ENCODE peak calls at places on chromosomes 6 and 20, in five cellular contexts. E is substantia nigra, Q is adrenal gland, F is brain microvascular endothelial cell, M is fibroblast of lung. L is an unnamed sample.

GRCh38 chr6:22247916-22248482 is 48.8 kb downstream of the PRL start:
- DNase-seq in M (peak; percentile 33), F (no peak), Q (no peak), E (no peak), L (no peak)

GRCh38 chr20:13302647-13303425 is 81.8 kb downstream of the ISM1 start:
- DNase-seq in Q (peak; percentile 38), E (no peak), M (no peak), F (peak; percentile 10), L (peak; percentile 27)

GRCh38 chr6:32401564-32401963 is 5.4 kb downstream of the BTNL2 start:
- DNase-seq in F (no peak), M (no peak), Q (no peak), E (no peak), L (no peak)

GRCh38 chr6:90472716-90473115 is 114.2 kb downstream of the MAP3K7 start:
- DNase-seq in M (no peak), E (no peak), F (no peak), Q (no peak), L (no peak)

GRCh38 chr6:140857734-140858380 is 1274.9 kb upstream of the GJE1 start:
- DNase-seq in E (no peak), Q (no peak), M (peak; percentile 90), F (peak; percentile 88), L (no peak)

GRCh38 chr6:28330033-28330432 is 5.9 kb downstream of the ZSCAN31 start:
- DNase-seq in M (no peak), Q (no peak), E (no peak), F (no peak), L (no peak)

GRCh38 chr6:70673601-70674000 is 5.9 kb downstream of the SMAP1 start:
- DNase-seq in F (peak; percentile 56), Q (no peak), M (peak; percentile 59), E (no peak), L (no peak)

GRCh38 chr20:41072099-41072798 is 43.6 kb downstream of the TOP1 start:
- DNase-seq in M (peak; percentile 91), Q (peak; percentile 58), F (peak; percentile 79), E (no peak), L (peak; percentile 22)

GRCh38 chr6:12485226-12485764 is 195.1 kb downstream of the EDN1 start:
- DNase-seq in M (no peak), E (no peak), F (no peak), Q (no peak), L (no peak)

DNA sequence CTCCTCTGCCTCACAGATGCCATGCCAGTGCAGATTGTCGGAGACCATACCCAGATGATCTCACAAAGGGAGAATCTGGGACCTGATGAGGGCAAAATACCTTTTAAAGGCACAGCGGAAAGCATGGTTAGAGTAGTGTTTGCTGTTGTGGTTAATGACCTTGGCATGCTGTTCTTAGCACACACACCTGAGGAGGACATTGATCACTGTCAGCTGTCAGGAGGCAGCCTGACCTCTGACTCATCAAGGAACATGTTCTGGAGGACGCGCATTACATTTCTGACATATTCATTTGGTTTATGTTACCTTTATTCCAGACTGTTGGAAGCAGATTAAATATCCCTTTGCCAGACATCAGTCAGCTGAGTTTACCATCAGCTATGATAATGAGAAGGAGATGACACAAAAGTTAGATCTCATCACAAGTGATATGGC is 57.1 kb downstream of the GOPC start:
- DNase-seq in Q (no peak), M (peak; percentile 76), F (no peak), E (no peak), L (no peak)
- H3K27ac ChIP-seq in Q (no peak overlapping the region), M (no peak overlapping the region), F (no peak overlapping the region), E (no peak overlapping the region), L (no peak overlapping the region)

DNA sequence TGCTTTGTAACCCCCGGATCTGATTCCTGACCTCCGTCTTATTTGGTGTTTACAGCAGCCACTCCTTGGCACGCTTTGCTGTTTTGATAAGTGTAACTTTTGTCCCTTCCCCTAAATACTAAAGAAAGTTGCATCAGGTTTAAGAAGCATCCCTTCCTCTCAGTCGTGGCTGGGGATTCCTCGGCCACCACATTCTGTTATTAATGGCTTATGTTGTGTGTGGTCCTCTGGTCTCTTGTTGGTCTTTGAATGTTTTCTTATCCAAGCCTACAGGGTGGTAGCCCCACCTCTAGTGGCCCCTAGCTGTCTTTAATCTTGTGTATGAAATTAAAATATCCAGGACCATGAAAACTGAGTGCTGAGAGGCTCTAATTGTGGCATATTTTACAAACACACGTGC is 37.5 kb upstream of the FNDC1 start:
- DNase-seq in F (no peak), Q (no peak), E (no peak), M (no peak), L (no peak)
- H3K27ac ChIP-seq in F (no peak overlapping the region), Q (no peak overlapping the region), E (no peak overlapping the region), M (no peak overlapping the region), L (no peak overlapping the region)

DNA sequence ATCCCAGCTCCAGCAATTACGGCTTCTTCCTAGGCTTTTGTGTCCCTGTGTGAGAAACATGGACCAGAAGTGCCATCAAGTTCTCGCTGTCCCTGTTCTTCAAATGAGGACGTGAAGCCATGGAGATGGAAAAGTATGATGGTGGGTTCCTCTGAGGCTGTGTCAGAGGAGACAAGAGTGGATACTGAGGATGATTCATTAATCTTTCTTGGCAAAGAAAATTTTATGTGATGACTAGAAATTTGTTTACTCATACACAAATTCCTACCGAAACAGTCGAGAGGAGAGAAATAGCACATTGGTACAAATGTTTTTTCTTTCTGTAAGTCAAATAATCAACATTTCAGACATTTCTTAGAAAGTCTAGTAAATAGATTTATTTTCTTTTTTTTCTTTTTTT is 35.0 kb upstream of the PNRC1 start:
- DNase-seq in F (no peak), Q (no peak), M (no peak), E (no peak), L (no peak)
- H3K27ac ChIP-seq in F (no peak overlapping the region), Q (no peak overlapping the region), M (no peak overlapping the region), E (no peak overlapping the region), L (no peak overlapping the region)

GRCh38 chr6:163352966-163353365 is 61.6 kb upstream of the QKI start:
- DNase-seq in F (no peak), E (no peak), Q (no peak), M (no peak), L (no peak)
- H3K27ac ChIP-seq in F (no peak overlapping the region), E (peak overlapping the region; percentile 100), Q (no peak overlapping the region), M (no peak overlapping the region), L (no peak overlapping the region)

DNA sequence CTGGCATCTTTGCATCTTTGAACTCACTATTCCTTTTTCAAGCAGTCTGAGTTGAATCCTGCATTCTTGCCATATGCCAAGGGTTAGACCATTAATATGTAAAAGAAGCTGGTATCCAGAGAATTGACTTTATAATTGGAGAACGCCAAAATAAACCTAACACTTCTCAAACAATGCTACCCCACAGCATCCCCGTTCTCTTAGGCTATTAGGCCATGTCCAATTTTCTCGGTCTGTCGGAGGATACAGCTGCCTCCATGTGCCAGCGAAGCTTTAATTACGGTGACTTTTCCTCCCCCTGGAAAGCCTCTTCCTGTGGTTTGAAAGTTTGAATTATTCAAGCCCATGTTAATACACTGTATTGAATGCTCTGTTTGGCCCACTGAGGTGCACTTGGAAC is 60.6 kb downstream of the HS3ST5 start:
- DNase-seq in M (no peak), F (no peak), E (no peak), Q (no peak), L (no peak)
- H3K27ac ChIP-seq in M (no peak overlapping the region), F (no peak overlapping the region), E (no peak overlapping the region), Q (no peak overlapping the region), L (no peak overlapping the region)

GRCh38 chr6:4944325-4944724 is 59.5 kb downstream of the RPP40 start:
- DNase-seq in Q (no peak), E (no peak), F (no peak), M (no peak), L (no peak)
- H3K27ac ChIP-seq in Q (no peak overlapping the region), E (no peak overlapping the region), F (no peak overlapping the region), M (no peak overlapping the region), L (no peak overlapping the region)

DNA sequence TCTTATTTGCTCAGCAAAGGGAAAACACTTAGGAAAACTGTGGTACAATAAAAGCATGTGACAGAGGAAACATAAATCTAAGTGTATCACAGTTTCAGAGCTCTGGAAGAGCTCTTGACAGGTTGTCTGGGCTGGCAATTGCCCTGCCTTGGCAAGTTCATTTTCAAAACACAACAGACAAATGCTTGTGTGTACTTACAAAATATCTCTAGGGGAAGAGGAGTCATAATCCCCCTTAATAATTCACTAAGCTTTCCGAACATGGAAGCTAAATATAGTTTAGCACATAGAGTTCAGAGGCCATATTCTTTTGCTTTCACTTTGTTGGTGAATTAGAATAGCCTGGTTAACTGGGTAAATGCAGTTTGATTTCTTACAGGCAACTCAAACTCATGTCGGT is 211.6 kb upstream of the THEMIS start:
- DNase-seq in E (no peak), M (no peak), Q (no peak), F (no peak), L (no peak)
- H3K27ac ChIP-seq in E (peak overlapping the region; percentile 35), M (peak overlapping the region; percentile 6), Q (no peak overlapping the region), F (no peak overlapping the region), L (no peak overlapping the region)

DNA sequence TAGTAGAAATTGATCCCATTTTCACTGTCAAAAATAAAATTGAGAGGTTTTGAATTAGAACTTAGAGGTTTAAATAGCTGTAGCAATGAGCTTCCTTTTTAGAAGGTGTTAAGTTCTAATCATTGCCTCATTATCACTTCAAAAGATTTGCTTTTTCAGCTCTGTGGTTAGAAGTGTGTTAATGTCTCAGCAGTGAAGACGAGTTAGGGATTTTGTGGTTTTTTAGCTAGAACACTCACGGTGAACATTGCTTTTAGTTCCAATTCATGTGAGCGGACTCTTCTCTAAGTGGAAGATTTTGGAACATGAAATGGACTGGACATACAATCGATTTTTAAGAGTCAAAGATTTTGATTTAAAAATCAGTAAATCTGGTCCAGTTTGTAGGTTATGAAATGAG is 12.7 kb upstream of the IFNGR1 start:
- DNase-seq in M (no peak), E (no peak), Q (no peak), F (no peak), L (no peak)
- H3K27ac ChIP-seq in M (no peak overlapping the region), E (no peak overlapping the region), Q (no peak overlapping the region), F (no peak overlapping the region), L (no peak overlapping the region)

GRCh38 chr20:35317416-35317815 is 25.2 kb upstream of the FAM83C start:
- DNase-seq in E (no peak), Q (no peak), F (no peak), M (peak; percentile 40), L (no peak)
- H3K27ac ChIP-seq in E (no peak overlapping the region), Q (no peak overlapping the region), F (peak overlapping the region; percentile 99), M (peak overlapping the region; percentile 79), L (no peak overlapping the region)

GRCh38 chr6:44133981-44134711 is 6.8 kb downstream of the TMEM63B start:
- DNase-seq in M (no peak), Q (no peak), F (no peak), E (no peak), L (no peak)

GRCh38 chr6:44138717-44139350 is 11.5 kb downstream of the TMEM63B start:
- DNase-seq in M (no peak), Q (no peak), F (no peak), E (no peak), L (no peak)

GRCh38 chr6:44133003-44133931 is 5.9 kb downstream of the TMEM63B start:
- DNase-seq in Q (peak; percentile 45), M (peak; percentile 13), E (peak; percentile 12), F (no peak), L (no peak)

GRCh38 chr6:44135173-44135748 is 7.9 kb downstream of the TMEM63B start:
- DNase-seq in F (no peak), Q (no peak), M (no peak), E (no peak), L (no peak)

DNA sequence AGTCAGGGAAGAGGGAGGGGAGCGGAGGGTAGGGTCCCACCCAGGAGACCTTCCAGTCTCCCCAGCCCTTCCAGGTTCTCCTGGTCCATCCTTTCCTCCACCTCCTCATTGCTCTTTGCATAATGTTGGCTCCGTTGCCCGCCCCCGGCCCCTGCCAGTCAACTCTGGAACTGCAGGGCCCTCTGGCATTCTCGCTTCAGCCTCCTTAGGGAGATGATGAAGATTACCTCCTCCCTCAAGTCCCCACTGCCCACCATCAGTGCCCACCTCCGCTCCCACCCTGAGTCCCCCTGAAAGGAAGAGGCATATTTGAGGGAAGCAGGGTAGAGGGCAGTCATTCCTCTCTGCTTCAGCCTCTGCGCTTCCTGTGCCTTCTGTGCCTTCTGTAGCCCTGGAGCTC is 8.5 kb downstream of the TMEM63B start:
- DNase-seq in M (no peak), Q (no peak), E (no peak), F (no peak), L (no peak)
- H3K27ac ChIP-seq in M (no peak overlapping the region), Q (no peak overlapping the region), E (no peak overlapping the region), F (no peak overlapping the region), L (no peak overlapping the region)

L was measured in body of pancreas.